ENCODE peak calls at places on chromosomes 7 and 10, in five cellular contexts. M is uterus, V is adrenal gland, S is tibial nerve, Z is stomach. H is an unnamed sample.

GRCh38 chr7:134669845-134670373 is 23.3 kb downstream of the BPGM start:
- DNase-seq in M (no peak), V (peak; percentile 30), S (no peak), Z (peak; percentile 69), H (peak; percentile 50)

GRCh38 chr10:83541096-83541495 is 598.2 kb upstream of the GHITM start:
- DNase-seq in M (no peak), V (no peak), S (no peak), Z (no peak), H (no peak)

GRCh38 chr7:148481147-148481526 is 109.4 kb upstream of the C7orf33 start:
- DNase-seq in M (no peak), V (no peak), S (no peak), Z (no peak), H (no peak)

GRCh38 chr7:141593134-141593533 is 41.9 kb downstream of the AGK start:
- DNase-seq in M (no peak), V (no peak), S (no peak), Z (no peak), H (no peak)

GRCh38 chr7:96080021-96080420 is 241.9 kb downstream of the SLC25A13 start:
- DNase-seq in M (no peak), V (no peak), S (no peak), Z (no peak), H (no peak)

GRCh38 chr7:129785457-129786178 is 167.1 kb downstream of the UBE2H start:
- DNase-seq in M (no peak), V (no peak), S (no peak), Z (no peak), H (peak; percentile 7)

GRCh38 chr7:104923010-104923421 is 91.0 kb upstream of the KMT2E start:
- DNase-seq in M (peak; percentile 54), V (peak; percentile 77), S (peak; percentile 52), Z (peak; percentile 80), H (peak; percentile 83)

GRCh38 chr10:45403151-45403550 is 29.1 kb downstream of the ALOX5 start:
- DNase-seq in M (no peak), V (no peak), S (no peak), Z (no peak), H (no peak)

GRCh38 chr10:103042908-103043307 is 124.8 kb downstream of the CNNM2 start:
- DNase-seq in M (no peak), V (no peak), S (no peak), Z (no peak), H (no peak)

GRCh38 chr10:8417631-8418030 is 363.1 kb downstream of the GATA3 start:
- DNase-seq in M (no peak), V (no peak), S (no peak), Z (no peak), H (no peak)

GRCh38 chr10:79417266-79417665 is 28.2 kb downstream of the ZCCHC24 start:
- DNase-seq in M (no peak), V (no peak), S (no peak), Z (no peak), H (no peak)

GRCh38 chr7:10476642-10477041 is 497.0 kb upstream of the PHF14 start:
- DNase-seq in M (no peak), V (no peak), S (no peak), Z (no peak), H (no peak)

GRCh38 chr7:157371296-157371695 is 34.5 kb downstream of the DNAJB6 start:
- DNase-seq in M (no peak), V (no peak), S (no peak), Z (no peak), H (no peak)

GRCh38 chr7:96861-97260 is 95.5 kb upstream of the FAM20C start:
- DNase-seq in M (no peak), V (no peak), S (no peak), Z (no peak), H (no peak)

GRCh38 chr7:92797284-92797683 is 39.1 kb downstream of the CDK6 start:
- DNase-seq in M (no peak), V (no peak), S (no peak), Z (no peak), H (no peak)

GRCh38 chr7:24701232-24701898 is 55.9 kb downstream of the GSDME start:
- DNase-seq in M (no peak), V (no peak), S (no peak), Z (no peak), H (no peak)

GRCh38 chr10:106713846-106714245 is 450.7 kb downstream of the SORCS1 start:
- DNase-seq in M (no peak), V (no peak), S (no peak), Z (no peak), H (no peak)

GRCh38 chr7:27606270-27607209 is 56.1 kb downstream of the HIBADH start:
- DNase-seq in M (no peak), V (no peak), S (no peak), Z (no peak), H (no peak)

GRCh38 chr7:36278767-36279171 is 110.9 kb upstream of the ANLN start:
- DNase-seq in M (peak; percentile 65), V (no peak), S (no peak), Z (no peak), H (no peak)

GRCh38 chr7:21011153-21011552 is 224.5 kb upstream of the SP8 start:
- DNase-seq in M (no peak), V (no peak), S (no peak), Z (no peak), H (no peak)

GRCh38 chr10:109062371-109062770 is 860.9 kb downstream of the XPNPEP1 start:
- DNase-seq in M (no peak), V (no peak), S (no peak), Z (no peak), H (no peak)

GRCh38 chr10:33412261-33413092 is 78.0 kb upstream of the NRP1 start:
- DNase-seq in M (peak; percentile 51), V (peak; percentile 63), S (no peak), Z (no peak), H (no peak)

GRCh38 chr10:86363184-86363832 is 3.3 kb downstream of the GRID1 start:
- DNase-seq in M (no peak), V (peak; percentile 18), S (no peak), Z (peak; percentile 50), H (peak; percentile 27)

GRCh38 chr10:19941206-19941880 is 125.1 kb downstream of the PLXDC2 start:
- DNase-seq in M (no peak), V (peak; percentile 70), S (no peak), Z (no peak), H (no peak)

GRCh38 chr7:118202056-118202455 is 18.1 kb downstream of the LSM8 start:
- DNase-seq in M (no peak), V (no peak), S (no peak), Z (no peak), H (no peak)

GRCh38 chr10:6175329-6176055 is 27.2 kb upstream of the PFKFB3 start:
- DNase-seq in M (no peak), V (no peak), S (no peak), Z (no peak), H (no peak)
- TF ChIP-seq CTCF in M (no peak), V (no peak), S (no peak), Z (no peak), H (no peak)

GRCh38 chr10:54477738-54478137 is 323.3 kb downstream of the PCDH15 start:
- DNase-seq in M (no peak), V (no peak), S (no peak), Z (no peak), H (no peak)
- H3K4me1 ChIP-seq in M (no peaks in the 10 kb centered on the region), V (no peaks in the 10 kb centered on the region), S (no peaks in the 10 kb centered on the region), Z (no peaks in the 10 kb centered on the region), H (no peaks in the 10 kb centered on the region)

GRCh38 chr7:23469150-23469960 is 936 bp downstream of the IGF2BP3 start:
- DNase-seq in M (no peak), V (no peak), S (no peak), Z (no peak), H (no peak)
- TF ChIP-seq POLR2A in M (no peak), V (no peak), S (no peak), Z (no peak), H (no peak)

GRCh38 chr7:45985902-45986301 is 64.8 kb upstream of the IGFBP3 start:
- DNase-seq in M (no peak), V (no peak), S (no peak), Z (no peak), H (no peak)
- TF ChIP-seq CTCF in M (no peak), V (no peak), S (no peak), Z (no peak), H (no peak)

GRCh38 chr10:21509391-21510217 is 15.9 kb downstream of the SKIDA1 start:
- DNase-seq in M (no peak), V (no peak), S (no peak), Z (no peak), H (no peak)

GRCh38 chr10:21508987-21509334 is 16.5 kb downstream of the SKIDA1 start:
- DNase-seq in M (no peak), V (no peak), S (no peak), Z (no peak), H (no peak)

GRCh38 chr10:21506351-21506750 is 19.1 kb downstream of the SKIDA1 start:
- DNase-seq in M (no peak), V (no peak), S (no peak), Z (no peak), H (no peak)

GRCh38 chr10:21505711-21506278 is 19.7 kb downstream of the SKIDA1 start:
- DNase-seq in M (no peak), V (no peak), S (no peak), Z (no peak), H (no peak)

DNA sequence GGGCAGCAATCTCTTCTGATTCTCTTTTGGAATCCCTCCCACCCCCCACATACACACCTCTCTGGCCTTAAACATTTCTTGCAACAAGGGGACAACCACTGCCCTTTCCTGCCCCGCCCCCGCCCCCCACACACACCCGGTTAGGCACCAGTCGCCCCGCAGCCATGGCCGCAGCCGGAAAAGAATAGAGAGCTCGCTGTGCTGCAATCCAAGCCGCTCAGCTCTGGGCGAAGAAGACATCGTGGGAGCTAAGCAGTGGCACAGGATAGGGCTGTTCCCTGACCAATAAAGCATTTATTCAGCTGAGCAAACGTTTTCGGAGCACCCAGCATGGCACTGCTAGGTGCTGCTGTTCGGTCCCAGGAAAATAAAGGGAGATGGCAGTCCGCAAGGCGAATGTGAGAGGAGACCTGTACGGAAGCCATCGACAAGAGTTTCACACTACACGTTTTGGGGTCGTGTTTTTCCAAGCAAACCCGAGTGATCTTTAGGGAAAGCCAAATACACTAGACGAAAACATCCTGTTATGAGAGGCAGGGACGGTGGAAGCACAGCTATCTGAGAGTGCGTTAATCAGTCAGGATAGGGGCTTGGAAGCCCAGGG is 18.3 kb downstream of the SKIDA1 start:
- DNase-seq in M (no peak), V (no peak), S (no peak), Z (no peak), H (no peak)
- H3K4me1 ChIP-seq in M (no peaks in the 10 kb centered on the region), V (no peaks in the 10 kb centered on the region), S (no peaks in the 10 kb centered on the region), Z (no peaks in the 10 kb centered on the region), H (no peaks in the 10 kb centered on the region)